ENCODE peak calls at places on chromosomes 3 and 15, in four cellular contexts. J is NCI-H1092, R is RPMI8226, A is Calu3. C is an unnamed sample.
A peak's percentile ranks its signal among the peaks of the same experiment; 100 is the strongest.

GRCh38 chr3:112504123-112504522 is 4.9 kb upstream of the BTLA start:
- DNase-seq in J (no peak), A (no peak), R (no peak), C (no peak)

GRCh38 chr15:78387678-78388077 is 47.5 kb downstream of the CRABP1 start:
- DNase-seq in A (no peak), J (no peak), R (no peak), C (no peak)

GRCh38 chr15:31345606-31346366 is 19.2 kb downstream of the KLF13 start:
- DNase-seq in J (no peak), R (no peak), A (no peak), C (no peak)

GRCh38 chr15:35931942-35932341 is 386.0 kb upstream of the DPH6 start:
- DNase-seq in R (no peak), J (no peak), A (no peak), C (no peak)

GRCh38 chr3:107861904-107862303 is 228.9 kb downstream of the CD47 start:
- DNase-seq in A (no peak), J (no peak), R (peak; percentile 13), C (no peak)

GRCh38 chr3:61594978-61595687 is 33.8 kb downstream of the PTPRG start:
- DNase-seq in A (no peak), R (no peak), J (no peak), C (peak; percentile 57)

GRCh38 chr3:168678730-168679129 is 583.0 kb upstream of the GOLIM4 start:
- DNase-seq in A (no peak), J (no peak), R (no peak), C (no peak)

GRCh38 chr15:80211976-80212375 is 40.0 kb downstream of the CTXND1 start:
- DNase-seq in R (no peak), J (no peak), A (no peak), C (no peak)

GRCh38 chr3:43290961-43291360 is 4.6 kb downstream of the SNRK start:
- DNase-seq in A (no peak), R (no peak), J (no peak), C (peak; percentile 23)

GRCh38 chr3:195060531-195061385 is 210.2 kb downstream of the XXYLT1 start:
- DNase-seq in R (no peak), J (no peak), A (no peak), C (no peak)

GRCh38 chr15:71575474-71576045 is 234.8 kb upstream of the NR2E3 start:
- DNase-seq in A (no peak), R (no peak), J (no peak), C (peak; percentile 47)

GRCh38 chr3:187702507-187703033 is at the start of gene RTP2:
- DNase-seq in R (no peak), J (no peak), A (no peak), C (no peak)

GRCh38 chr3:18393906-18394305 is 31.2 kb downstream of the SATB1 start:
- DNase-seq in J (no peak), R (no peak), A (no peak), C (peak; percentile 47)

GRCh38 chr3:129560931-129561594 is 18.1 kb downstream of the H1-8 start:
- DNase-seq in A (no peak), R (no peak), J (peak; percentile 18), C (peak; percentile 91)

GRCh38 chr15:40843885-40844542 is at the start of gene SPINT1:
- DNase-seq in J (no peak), R (peak; percentile 50), A (peak; percentile 62), C (peak; percentile 41)

GRCh38 chr3:187012609-187013051 is 82.3 kb downstream of the ST6GAL1 start:
- DNase-seq in J (peak; percentile 36), A (no peak), R (no peak), C (no peak)

GRCh38 chr15:41215708-41216107 is 14.8 kb downstream of the EXD1 start:
- DNase-seq in R (no peak), J (no peak), A (no peak), C (no peak)

GRCh38 chr3:158167737-158168469 is 58.0 kb downstream of the RSRC1 start:
- DNase-seq in R (no peak), A (peak; percentile 69), J (no peak), C (peak; percentile 95)

GRCh38 chr3:176167272-176167671 is 1030.0 kb downstream of the TBL1XR1 start:
- DNase-seq in A (peak; percentile 78), R (no peak), J (no peak), C (no peak)

GRCh38 chr15:71301958-71302621 is 186.8 kb downstream of the THSD4 start:
- DNase-seq in R (no peak), A (no peak), J (no peak), C (peak; percentile 42)

GRCh38 chr3:37962906-37963486 is 27.6 kb upstream of the VILL start:
- DNase-seq in A (no peak), J (no peak), R (no peak), C (peak; percentile 49)

GRCh38 chr15:51132384-51133139 is 37.9 kb upstream of the TNFAIP8L3 start:
- DNase-seq in A (peak; percentile 48), J (no peak), R (peak; percentile 24), C (peak; percentile 94)

GRCh38 chr15:40957581-40958051 is 4.3 kb downstream of the CHAC1 start:
- DNase-seq in A (no peak), R (peak; percentile 73), J (peak; percentile 76), C (no peak)

GRCh38 chr15:77111813-77112212 is 40.9 kb upstream of the TSPAN3 start:
- DNase-seq in R (no peak), J (no peak), A (no peak), C (no peak)

GRCh38 chr15:52021128-52021671 is 2.2 kb downstream of the MAPK6 start:
- DNase-seq in J (no peak), R (peak; percentile 94), A (peak; percentile 37), C (peak; percentile 96)

C was measured in GM23248.